ENCODE peak calls at places on chromosomes 1 and 21, in nine cellular contexts. F is DND-41; U is adrenal gland; T is DMS 273 treated with DMSO at 0.1 percent for 48 hours; Z is coronary artery; N is EL; A is NCI-H1048; P is G401; Y is stimulated activated CD8-positive, alpha-beta memory T cell treated with anti-CD3 and anti-CD28 coated beads, Interleukin-15, amount 100 ng/mL, for 48 hours. M is an unnamed sample.

GRCh38 chr1:18947570-18947969 is 8.9 kb downstream of the IFFO2 start:
- DNase-seq in Y (no peak), T (no peak), P (peak), U (peak), F (no peak), A (no peak), Z (no peak), N (no peak), M (no peak)

GRCh38 chr1:19758227-19758830 is 41.4 kb downstream of the TMCO4 start:
- DNase-seq in U (peak), P (no peak), N (peak), A (no peak), T (no peak), F (no peak), Y (no peak), Z (no peak), M (no peak)

GRCh38 chr1:38352869-38353268 is 306.3 kb upstream of the POU3F1 start:
- DNase-seq in A (no peak), F (no peak), T (no peak), Y (no peak), Z (peak), P (no peak), U (no peak), N (no peak), M (no peak)

GRCh38 chr1:17502326-17502778 is 37.1 kb upstream of the ARHGEF10L start:
- DNase-seq in U (peak), N (peak), F (peak), Z (peak), A (peak), T (peak), P (peak), Y (peak), M (peak)

GRCh38 chr1:163084330-163084729 is 15.2 kb downstream of the RGS4 start:
- DNase-seq in Y (no peak), A (no peak), P (no peak), F (no peak), U (no peak), N (peak), T (no peak), Z (no peak), M (no peak)

GRCh38 chr1:25861316-25862286 is 2.3 kb upstream of the AUNIP start:
- DNase-seq in U (no peak), N (no peak), F (no peak), Y (no peak), A (no peak), T (no peak), P (no peak), Z (no peak), M (peak)

GRCh38 chr21:16308269-16308668 is 578.5 kb downstream of the USP25 start:
- DNase-seq in Z (no peak), U (no peak), P (no peak), F (no peak), Y (no peak), A (peak), T (no peak), N (peak), M (no peak)

GRCh38 chr1:226370144-226370923 is 37.6 kb downstream of the PARP1 start:
- DNase-seq in N (no peak), P (no peak), T (no peak), Y (no peak), U (no peak), F (no peak), Z (no peak), A (no peak), M (no peak)

GRCh38 chr1:225653463-225654276 is 747 bp upstream of the ENAH start:
- DNase-seq in Y (no peak), A (no peak), U (peak), N (peak), T (peak), Z (peak), F (no peak), P (peak), M (peak)

GRCh38 chr1:20219991-20220390 is 33.7 kb upstream of the PLA2G2C start:
- DNase-seq in P (peak), U (no peak), Y (no peak), F (no peak), A (no peak), T (peak), N (no peak), Z (no peak), M (no peak)

GRCh38 chr1:220045356-220046051 is 801 bp downstream of the EPRS1 start:
- DNase-seq in Z (no peak), A (no peak), U (no peak), T (no peak), P (peak), F (peak), N (peak), Y (no peak), M (peak)

GRCh38 chr21:8989883-8990325 is 1531.5 kb upstream of the TPTE start:
- DNase-seq in P (no peak), N (no peak), Z (no peak), A (peak), F (no peak), T (no peak), Y (no peak), U (no peak), M (peak)

GRCh38 chr1:214552174-214552608 is 789 bp upstream of the PTPN14 start:
- DNase-seq in N (peak), A (peak), P (peak), F (no peak), Y (no peak), T (peak), Z (peak), U (peak), M (peak)

GRCh38 chr1:54238353-54239040 is 38.5 kb downstream of the MRPL37 start:
- DNase-seq in Y (no peak), P (no peak), A (no peak), Z (no peak), U (no peak), T (no peak), N (no peak), F (no peak), M (no peak)

GRCh38 chr1:230753586-230754251 is 6.5 kb downstream of the CAPN9 start:
- DNase-seq in U (peak), A (peak), Z (no peak), P (peak), Y (peak), F (peak), N (no peak), T (no peak), M (peak)

GRCh38 chr1:42943166-42943565 is 15.5 kb downstream of the SLC2A1 start:
- DNase-seq in T (no peak), A (no peak), P (peak), N (peak), Z (peak), U (peak), Y (no peak), F (no peak), M (no peak)

GRCh38 chr21:44653656-44654575 is 543 bp downstream of the KRTAP12-4 start:
- DNase-seq in T (no peak), U (peak), F (no peak), A (no peak), P (no peak), Z (no peak), N (no peak), Y (no peak), M (no peak)

GRCh38 chr1:108862017-108862610 is 5.2 kb upstream of the AKNAD1 start:
- DNase-seq in U (no peak), A (no peak), P (no peak), T (no peak), F (no peak), Y (no peak), N (no peak), Z (no peak), M (no peak)

GRCh38 chr1:204528241-204528640 is 12.0 kb downstream of the MDM4 start:
- DNase-seq in P (no peak), Z (no peak), Y (no peak), A (no peak), F (no peak), T (no peak), N (no peak), U (no peak), M (no peak)

GRCh38 chr1:36516372-36517018 is 33.8 kb upstream of the CSF3R start:
- DNase-seq in Y (no peak), F (peak), N (peak), U (peak), A (no peak), Z (peak), P (peak), T (peak), M (peak)

GRCh38 chr21:34691396-34692032 is 22.7 kb downstream of the CLIC6 start:
- DNase-seq in A (no peak), N (no peak), T (no peak), P (no peak), Z (no peak), U (no peak), F (no peak), Y (no peak), M (no peak)

GRCh38 chr1:64031191-64031590 is 172.2 kb upstream of the UBE2U start:
- DNase-seq in Z (no peak), U (no peak), P (no peak), Y (no peak), N (peak), T (no peak), A (no peak), F (no peak), M (no peak)

GRCh38 chr1:107668762-107669161 is 296.2 kb downstream of the VAV3 start:
- DNase-seq in A (no peak), Y (no peak), N (no peak), U (no peak), T (no peak), P (no peak), F (no peak), Z (no peak), M (no peak)

GRCh38 chr1:37323486-37324377 is 150.6 kb upstream of the ZC3H12A start:
- DNase-seq in U (no peak), N (peak), F (peak), A (no peak), Y (peak), Z (no peak), P (no peak), T (no peak), M (peak)

GRCh38 chr21:36747815-36748381 is 49.0 kb downstream of the SIM2 start:
- DNase-seq in Y (peak), N (peak), T (peak), F (no peak), P (peak), A (no peak), U (peak), Z (no peak), M (peak)